ENCODE peak calls at places on chromosomes 11 and 22, in five cellular contexts. L is progenitor cell of endocrine pancreas, A is cardiac septum, U is transverse colon, G is cardiac fibroblast. D is an unnamed sample.

GRCh38 chr11:27497284-27497866 is 9.2 kb downstream of the LIN7C start:
- DNase-seq in A (no peak), U (no peak), L (no peak), G (peak), D (peak)

GRCh38 chr11:28107331-28107725 is 628 bp downstream of the KIF18A start:
- DNase-seq in U (no peak), L (no peak), G (no peak), A (no peak), D (peak)

GRCh38 chr22:29302681-29303465 is 3.6 kb upstream of the GAS2L1 start:
- DNase-seq in U (no peak), L (no peak), A (no peak), G (no peak), D (no peak)

GRCh38 chr11:107898270-107898669 is 30.0 kb upstream of the RAB39A start:
- DNase-seq in A (no peak), G (peak), U (no peak), L (no peak), D (peak)

GRCh38 chr22:22710719-22711531 is 66.5 kb downstream of the GGTLC2 start:
- DNase-seq in A (no peak), L (peak), G (peak), U (peak), D (peak)

GRCh38 chr11:95459268-95460040 is 228.5 kb upstream of the SESN3 start:
- DNase-seq in U (no peak), G (peak), L (no peak), A (no peak), D (peak)

GRCh38 chr11:46315033-46315738 is 32.1 kb upstream of the DGKZ start:
- DNase-seq in A (no peak), L (peak), G (peak), U (peak), D (peak)

GRCh38 chr11:130653838-130654601 is 205.6 kb downstream of the ADAMTS15 start:
- DNase-seq in U (peak), A (peak), L (no peak), G (peak), D (peak)

GRCh38 chr11:8252388-8252787 is 11.3 kb downstream of the LMO1 start:
- DNase-seq in U (no peak), G (no peak), L (no peak), A (peak), D (no peak)

GRCh38 chr11:71098776-71099175 is 153.6 kb downstream of the SHANK2 start:
- DNase-seq in U (no peak), L (no peak), G (no peak), A (no peak), D (no peak)

GRCh38 chr11:74677131-74677530 is 54.1 kb downstream of the CHRDL2 start:
- DNase-seq in A (no peak), U (no peak), L (no peak), G (no peak), D (no peak)

GRCh38 chr11:12246169-12246568 is 131.2 kb upstream of the PARVA start:
- DNase-seq in L (no peak), U (no peak), G (no peak), A (no peak), D (no peak)

GRCh38 chr11:43579171-43579918 is 101.2 kb upstream of the HSD17B12 start:
- DNase-seq in G (peak), U (no peak), A (no peak), L (no peak), D (peak)

GRCh38 chr11:108929241-108929640 is 264.4 kb downstream of the DDX10 start:
- DNase-seq in A (no peak), G (peak), L (no peak), U (no peak), D (no peak)

GRCh38 chr22:42865536-42865935 is 8.5 kb upstream of the ARFGAP3 start:
- DNase-seq in U (no peak), G (no peak), L (no peak), A (no peak), D (no peak)